ENCODE peak calls at places on chromosomes 3 and 15, in seven cellular contexts. Q is fibroblast of lung, H is astrocyte of the spinal cord, N is WERI-Rb-1, C is MM.1S, L is breast epithelium, K is endodermal cell. Z is an unnamed sample.

GRCh38 chr3:49553320-49553689 is 972 bp upstream of the BSN start:
- DNase-seq in H (no peak), N (no peak), C (no peak), Q (peak; percentile 53), K (no peak), L (no peak), Z (no peak)

GRCh38 chr3:111315911-111316310 is 226.1 kb upstream of the CD96 start:
- DNase-seq in Q (peak; percentile 79), N (no peak), H (peak; percentile 82), C (no peak), L (no peak), K (no peak), Z (no peak)

GRCh38 chr15:99253381-99254090 is 2.3 kb downstream of the LRRC28 start:
- DNase-seq in C (no peak), H (peak; percentile 82), Q (peak; percentile 59), K (no peak), L (no peak), N (no peak), Z (no peak)

GRCh38 chr3:23805881-23806321 is at the start of gene UBE2E1:
- DNase-seq in K (no peak), Q (peak; percentile 75), N (peak; percentile 67), L (peak; percentile 64), C (peak; percentile 87), H (peak; percentile 61), Z (peak; percentile 68)

GRCh38 chr15:77033729-77034619 is 36.9 kb downstream of the TSPAN3 start:
- DNase-seq in Q (no peak), N (no peak), C (no peak), H (no peak), K (no peak), L (no peak), Z (no peak)

GRCh38 chr3:51921081-51921578 is 18.0 kb upstream of the IQCF1 start:
- DNase-seq in C (no peak), L (no peak), K (no peak), N (no peak), Q (no peak), H (no peak), Z (no peak)

GRCh38 chr15:99434506-99435137 is 131.2 kb upstream of the MEF2A start:
- DNase-seq in L (no peak), Q (no peak), H (no peak), N (peak; percentile 1), C (no peak), K (peak; percentile 44), Z (no peak)

GRCh38 chr15:90463381-90463780 is 66.3 kb upstream of the CRTC3 start:
- DNase-seq in H (peak; percentile 85), K (no peak), N (no peak), L (no peak), C (peak; percentile 83), Q (peak; percentile 42), Z (no peak)

GRCh38 chr15:53197426-53197839 is 407.3 kb upstream of the ONECUT1 start:
- DNase-seq in C (peak; percentile 56), K (peak; percentile 92), H (peak; percentile 19), Q (peak; percentile 32), L (no peak), N (peak; percentile 77), Z (peak; percentile 68)

GRCh38 chr15:97688886-97689285 is 271.6 kb upstream of the ARRDC4 start:
- DNase-seq in H (no peak), K (no peak), L (no peak), Q (no peak), N (no peak), C (no peak), Z (no peak)

GRCh38 chr3:50316657-50317242 is 5.8 kb downstream of the HYAL2 start:
- DNase-seq in K (peak; percentile 84), L (peak; percentile 88), Q (no peak), C (no peak), H (peak; percentile 62), N (no peak), Z (no peak)

GRCh38 chr3:102374863-102375637 is 59.8 kb upstream of the ZPLD1 start:
- DNase-seq in H (no peak), N (no peak), Q (no peak), L (no peak), C (no peak), K (no peak), Z (no peak)

GRCh38 chr3:6799264-6799915 is 61.5 kb upstream of the GRM7 start:
- DNase-seq in Q (no peak), C (peak; percentile 36), H (peak; percentile 16), L (no peak), K (peak; percentile 71), N (peak; percentile 35), Z (peak; percentile 43)

GRCh38 chr3:29240248-29240647 is 40.6 kb upstream of the RBMS3 start:
- DNase-seq in C (no peak), Q (peak; percentile 37), N (no peak), L (no peak), H (peak; percentile 58), K (no peak), Z (no peak)

GRCh38 chr3:16482770-16483531 is 30.5 kb downstream of the RFTN1 start:
- DNase-seq in L (no peak), Q (no peak), N (no peak), H (no peak), C (no peak), K (peak; percentile 85), Z (peak; percentile 54)

GRCh38 chr15:92029767-92030166 is 176.3 kb downstream of the SLCO3A1 start:
- DNase-seq in L (no peak), K (peak; percentile 20), C (no peak), Q (no peak), N (no peak), H (no peak), Z (no peak)

GRCh38 chr3:61645148-61645547 is 83.8 kb downstream of the PTPRG start:
- DNase-seq in C (no peak), L (no peak), Q (no peak), H (no peak), N (no peak), K (no peak), Z (no peak)

DNA sequence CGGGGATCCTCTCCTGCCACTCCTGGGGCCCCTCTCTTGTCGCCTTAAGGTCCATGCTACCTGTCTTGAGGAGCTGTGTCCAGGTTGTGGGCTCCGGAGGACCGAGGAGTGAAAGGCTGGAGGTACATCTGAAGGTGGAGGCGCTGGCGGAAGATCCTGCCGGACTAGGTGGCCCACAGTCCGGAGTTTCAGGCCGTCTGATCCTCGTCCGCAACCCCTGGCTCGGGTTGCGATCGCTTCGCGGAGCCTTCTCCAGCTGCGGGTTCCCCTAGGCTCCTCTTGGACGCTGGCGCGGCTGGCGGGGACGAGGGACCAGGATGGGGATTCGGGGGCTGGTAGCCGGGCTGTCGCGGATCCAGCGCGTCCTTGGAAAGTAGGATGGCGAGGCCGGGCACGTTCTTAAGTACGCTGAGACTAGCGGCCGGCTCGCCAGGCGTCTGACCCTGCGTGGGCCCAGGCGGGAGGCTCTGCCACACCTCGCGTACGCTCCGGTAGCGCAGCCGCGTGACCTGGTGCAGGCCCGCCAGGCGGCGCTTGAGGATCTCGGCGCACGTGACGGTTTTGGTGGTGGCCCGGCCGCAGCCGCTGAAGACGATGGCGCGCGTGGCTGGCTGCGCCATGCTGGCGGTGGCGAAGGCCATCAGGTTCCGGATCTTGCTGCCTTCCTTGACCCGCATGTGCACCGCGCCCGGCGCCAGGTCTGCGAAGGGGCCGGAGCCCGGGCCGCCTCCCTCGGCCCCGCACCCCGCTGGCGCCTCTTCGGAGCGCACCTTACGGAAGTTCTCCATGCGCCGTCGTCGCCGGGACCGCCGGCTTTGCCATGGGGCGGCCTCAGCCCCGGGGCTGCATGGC is 550 bp downstream of the RPP25 start:
- DNase-seq in N (no peak), C (peak; percentile 72), K (peak; percentile 86), L (peak; percentile 68), H (peak; percentile 50), Q (peak; percentile 65), Z (no peak)
- H3K4me3 ChIP-seq in N (no peak overlapping the region), C (peak overlapping the region; percentile 69), K (peak overlapping the region; percentile 86), L (peak overlapping the region; percentile 86), H (peak overlapping the region; percentile 43), Q (peak overlapping the region; percentile 37), Z (peak overlapping the region; percentile 56)

GRCh38 chr3:71061581-71061980 is 521.9 kb downstream of the FOXP1 start:
- DNase-seq in H (no peak), Q (no peak), C (no peak), K (no peak), L (no peak), N (no peak), Z (no peak)
- H3K4me3 ChIP-seq in H (no peak overlapping the region), Q (peak overlapping the region; percentile 75), C (no peak overlapping the region), K (no peak overlapping the region), L (peak overlapping the region; percentile 83), N (no peak overlapping the region), Z (no peak overlapping the region)

GRCh38 chr3:137325934-137326333 is 368.2 kb downstream of the IL20RB start:
- DNase-seq in K (no peak), H (no peak), L (no peak), N (no peak), C (no peak), Q (no peak), Z (no peak)
- H3K4me3 ChIP-seq in K (no peak overlapping the region), H (no peak overlapping the region), L (no peak overlapping the region), N (no peak overlapping the region), C (no peak overlapping the region), Q (no peak overlapping the region), Z (no peak overlapping the region)

GRCh38 chr15:62889734-62890505 is 152.6 kb upstream of the TPM1 start:
- DNase-seq in C (no peak), Q (peak; percentile 59), H (peak; percentile 63), N (no peak), L (no peak), K (no peak), Z (no peak)

GRCh38 chr15:62889141-62889661 is 153.3 kb upstream of the TPM1 start:
- DNase-seq in L (no peak), H (no peak), N (no peak), Q (no peak), K (no peak), C (no peak), Z (no peak)

GRCh38 chr15:62888628-62889027 is 153.9 kb upstream of the TPM1 start:
- DNase-seq in L (no peak), Q (no peak), K (no peak), C (no peak), H (no peak), N (no peak), Z (no peak)

GRCh38 chr15:62886431-62887071 is 156.0 kb upstream of the TPM1 start:
- DNase-seq in Q (no peak), N (no peak), K (peak; percentile 83), L (no peak), H (peak; percentile 85), C (no peak), Z (no peak)

GRCh38 chr15:62887113-62887570 is 155.4 kb upstream of the TPM1 start:
- DNase-seq in H (peak; percentile 84), N (no peak), K (no peak), C (no peak), Q (no peak), L (no peak), Z (no peak)
- H3K4me3 ChIP-seq in H (no peak overlapping the region), N (no peak overlapping the region), K (no peak overlapping the region), C (no peak overlapping the region), Q (no peak overlapping the region), L (peak overlapping the region; percentile 41), Z (no peak overlapping the region)

GRCh38 chr3:152291649-152292066 is 22.9 kb downstream of the MBNL1 start:
- DNase-seq in H (no peak), L (no peak), K (no peak), Q (no peak), C (no peak), N (no peak), Z (no peak)
- H3K4me3 ChIP-seq in H (no peak overlapping the region), L (no peak overlapping the region), K (no peak overlapping the region), Q (no peak overlapping the region), C (no peak overlapping the region), N (no peak overlapping the region), Z (no peak overlapping the region)

DNA sequence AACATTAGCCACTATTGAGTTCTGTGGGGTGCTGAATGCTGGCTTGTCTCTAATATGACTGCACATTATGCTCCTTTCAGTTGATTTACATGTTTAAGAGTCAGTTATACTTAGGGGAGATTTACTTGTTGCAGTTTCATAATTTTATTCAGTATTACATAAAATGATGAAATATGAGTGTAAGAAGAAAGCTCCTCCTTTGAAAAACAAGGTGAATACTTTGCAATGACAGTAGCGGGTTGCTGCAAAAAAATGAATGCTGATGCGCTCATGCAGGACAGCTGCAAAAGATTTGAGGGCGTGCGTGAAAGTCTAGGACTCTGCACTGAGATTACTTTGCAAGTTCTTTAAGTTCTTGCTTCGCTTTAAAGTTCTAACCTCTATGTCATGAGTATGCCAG is 22.6 kb downstream of the SENP5 start:
- DNase-seq in C (no peak), H (no peak), N (no peak), Q (peak; percentile 21), K (no peak), L (no peak), Z (no peak)
- H3K4me3 ChIP-seq in C (no peak overlapping the region), H (no peak overlapping the region), N (no peak overlapping the region), Q (no peak overlapping the region), K (no peak overlapping the region), L (no peak overlapping the region), Z (no peak overlapping the region)

Z was measured in Jurkat, Clone E6-1.